ENCODE peak calls at places on chromosomes 6 and 20, in seven cellular contexts. G is psoas muscle; K is fibroblast of mammary gland; C is effector memory CD8-positive, alpha-beta T cell; D is NCI-H1092 treated with DMSO at 0.1 percent for 48 hours; L is RCC 7860; R is activated CD4-positive, alpha-beta memory T cell treated with anti-CD3 and anti-CD28 coated beads, Interleukin-2, amount 10 ng/mL, durations not matched to agents 7 days and 5 days. W is an unnamed sample.

GRCh38 chr6:81751388-81752083 is 945 bp downstream of the TENT5A start:
- DNase-seq in G (peak), K (no peak), C (peak), D (no peak), L (peak), R (peak), W (peak)

GRCh38 chr6:51339728-51340127 is 521.1 kb downstream of the TFAP2B start:
- DNase-seq in G (no peak), K (no peak), C (no peak), D (no peak), L (no peak), R (no peak), W (no peak)

GRCh38 chr6:4656106-4656505 is 120.1 kb upstream of the CDYL start:
- DNase-seq in G (no peak), K (no peak), C (no peak), D (no peak), L (no peak), R (no peak), W (no peak)

GRCh38 chr6:157873735-157874344 is 50.8 kb downstream of the SNX9 start:
- DNase-seq in G (peak), K (peak), C (peak), D (peak), L (peak), R (peak), W (peak)

GRCh38 chr6:42337985-42338572 is 113.6 kb downstream of the TRERF1 start:
- DNase-seq in G (no peak), K (no peak), C (no peak), D (no peak), L (no peak), R (no peak), W (no peak)

GRCh38 chr6:88708197-88708744 is 255.1 kb downstream of the RNGTT start:
- DNase-seq in G (no peak), K (peak), C (no peak), D (no peak), L (no peak), R (no peak), W (no peak)

GRCh38 chr6:34025112-34025807 is 120.6 kb downstream of the GRM4 start:
- DNase-seq in G (no peak), K (no peak), C (no peak), D (no peak), L (no peak), R (no peak), W (no peak)

GRCh38 chr6:148497256-148497655 is 154.6 kb downstream of the SASH1 start:
- DNase-seq in G (no peak), K (peak), C (no peak), D (no peak), L (no peak), R (no peak), W (no peak)

GRCh38 chr20:56431451-56431850 is 19.4 kb downstream of the CASS4 start:
- DNase-seq in G (no peak), K (no peak), C (no peak), D (no peak), L (no peak), R (no peak), W (no peak)

GRCh38 chr6:166466178-166467122 is 83.7 kb upstream of the MPC1 start:
- DNase-seq in G (peak), K (peak), C (no peak), D (no peak), L (no peak), R (no peak), W (no peak)

GRCh38 chr6:90537723-90538407 is 49.0 kb downstream of the MAP3K7 start:
- DNase-seq in G (no peak), K (peak), C (no peak), D (no peak), L (no peak), R (no peak), W (no peak)

GRCh38 chr6:148771212-148771601 is 24.4 kb downstream of the UST start:
- DNase-seq in G (no peak), K (no peak), C (no peak), D (peak), L (no peak), R (no peak), W (no peak)

GRCh38 chr6:106064766-106065165 is 21.4 kb upstream of the PRDM1 start:
- DNase-seq in G (no peak), K (peak), C (no peak), D (no peak), L (no peak), R (no peak), W (no peak)

GRCh38 chr6:34475167-34476047 is 9.5 kb downstream of the PACSIN1 start:
- DNase-seq in G (no peak), K (no peak), C (no peak), D (no peak), L (no peak), R (no peak), W (no peak)

GRCh38 chr6:116531675-116532570 is 13.6 kb downstream of the TRAPPC3L start:
- DNase-seq in G (no peak), K (peak), C (peak), D (peak), L (peak), R (peak), W (peak)

GRCh38 chr6:45532626-45533258 is 155.0 kb upstream of the SUPT3H start:
- DNase-seq in G (no peak), K (peak), C (no peak), D (no peak), L (no peak), R (no peak), W (no peak)

GRCh38 chr20:63129991-63130653 is 85.8 kb downstream of the YTHDF1 start:
- DNase-seq in G (peak), K (no peak), C (no peak), D (no peak), L (no peak), R (no peak), W (no peak)

GRCh38 chr6:77650098-77650663 is 2.7 kb upstream of the MEI4 start:
- DNase-seq in G (peak), K (no peak), C (no peak), D (no peak), L (no peak), R (no peak), W (no peak)